ENCODE peak calls at places on chromosomes 12 and 14, in eight cellular contexts. One of them, this sample, is unnamed.

GRCh38 chr14:38856798-38857197 is 246.2 kb downstream of the SEC23A start:
- DNase-seq in stimulated activated CD4-positive, alpha-beta T cell treated with anti-CD3 and anti-CD28 coated beads, TNF-alpha, amount 100 ng/mL, for 1 hour: no peak
- DNase-seq in sciatic nerve: no peak
- DNase-seq in adrenal gland: no peak
- DNase-seq in HEK293T: no peak
- DNase-seq in EH: no peak
- DNase-seq in small intestine: no peak
- DNase-seq in effector memory CD8-positive, alpha-beta T cell: no peak
- DNase-seq in this sample: no peak

GRCh38 chr12:110917467-110917866 is 2.9 kb downstream of the MYL2 start:
- DNase-seq in stimulated activated CD4-positive, alpha-beta T cell treated with anti-CD3 and anti-CD28 coated beads, TNF-alpha, amount 100 ng/mL, for 1 hour: no peak
- DNase-seq in sciatic nerve: no peak
- DNase-seq in adrenal gland: no peak
- DNase-seq in HEK293T: no peak
- DNase-seq in EH: peak
- DNase-seq in small intestine: no peak
- DNase-seq in effector memory CD8-positive, alpha-beta T cell: no peak
- DNase-seq in this sample: no peak

GRCh38 chr12:1911598-1912575 is 6.6 kb downstream of the CACNA2D4 start:
- DNase-seq in stimulated activated CD4-positive, alpha-beta T cell treated with anti-CD3 and anti-CD28 coated beads, TNF-alpha, amount 100 ng/mL, for 1 hour: no peak
- DNase-seq in sciatic nerve: peak
- DNase-seq in adrenal gland: no peak
- DNase-seq in HEK293T: peak
- DNase-seq in EH: no peak
- DNase-seq in small intestine: no peak
- DNase-seq in effector memory CD8-positive, alpha-beta T cell: no peak
- DNase-seq in this sample: peak

GRCh38 chr12:64010069-64010686 is 165.7 kb downstream of the SRGAP1 start:
- DNase-seq in stimulated activated CD4-positive, alpha-beta T cell treated with anti-CD3 and anti-CD28 coated beads, TNF-alpha, amount 100 ng/mL, for 1 hour: no peak
- DNase-seq in sciatic nerve: no peak
- DNase-seq in adrenal gland: no peak
- DNase-seq in HEK293T: no peak
- DNase-seq in EH: peak
- DNase-seq in small intestine: no peak
- DNase-seq in effector memory CD8-positive, alpha-beta T cell: no peak
- DNase-seq in this sample: no peak

GRCh38 chr14:23805761-23806160 is 147.8 kb upstream of the DHRS4 start:
- DNase-seq in stimulated activated CD4-positive, alpha-beta T cell treated with anti-CD3 and anti-CD28 coated beads, TNF-alpha, amount 100 ng/mL, for 1 hour: no peak
- DNase-seq in sciatic nerve: no peak
- DNase-seq in adrenal gland: no peak
- DNase-seq in HEK293T: no peak
- DNase-seq in EH: no peak
- DNase-seq in small intestine: no peak
- DNase-seq in effector memory CD8-positive, alpha-beta T cell: no peak
- DNase-seq in this sample: no peak

GRCh38 chr12:122028165-122028591 is 6.5 kb downstream of the BCL7A start:
- DNase-seq in stimulated activated CD4-positive, alpha-beta T cell treated with anti-CD3 and anti-CD28 coated beads, TNF-alpha, amount 100 ng/mL, for 1 hour: no peak
- DNase-seq in sciatic nerve: no peak
- DNase-seq in adrenal gland: peak
- DNase-seq in HEK293T: no peak
- DNase-seq in EH: no peak
- DNase-seq in small intestine: no peak
- DNase-seq in effector memory CD8-positive, alpha-beta T cell: no peak
- DNase-seq in this sample: no peak

GRCh38 chr12:113259499-113259953 is 38.3 kb downstream of the TPCN1 start:
- DNase-seq in stimulated activated CD4-positive, alpha-beta T cell treated with anti-CD3 and anti-CD28 coated beads, TNF-alpha, amount 100 ng/mL, for 1 hour: no peak
- DNase-seq in sciatic nerve: peak
- DNase-seq in adrenal gland: peak
- DNase-seq in HEK293T: no peak
- DNase-seq in EH: peak
- DNase-seq in small intestine: peak
- DNase-seq in effector memory CD8-positive, alpha-beta T cell: no peak
- DNase-seq in this sample: peak

GRCh38 chr12:100753837-100754236 is 40.7 kb upstream of the ANO4 start:
- DNase-seq in stimulated activated CD4-positive, alpha-beta T cell treated with anti-CD3 and anti-CD28 coated beads, TNF-alpha, amount 100 ng/mL, for 1 hour: no peak
- DNase-seq in sciatic nerve: no peak
- DNase-seq in adrenal gland: no peak
- DNase-seq in HEK293T: no peak
- DNase-seq in EH: no peak
- DNase-seq in small intestine: no peak
- DNase-seq in effector memory CD8-positive, alpha-beta T cell: no peak
- DNase-seq in this sample: no peak

GRCh38 chr14:29810657-29811056 is 117.0 kb downstream of the PRKD1 start:
- DNase-seq in stimulated activated CD4-positive, alpha-beta T cell treated with anti-CD3 and anti-CD28 coated beads, TNF-alpha, amount 100 ng/mL, for 1 hour: no peak
- DNase-seq in sciatic nerve: no peak
- DNase-seq in adrenal gland: peak
- DNase-seq in HEK293T: no peak
- DNase-seq in EH: peak
- DNase-seq in small intestine: peak
- DNase-seq in effector memory CD8-positive, alpha-beta T cell: no peak
- DNase-seq in this sample: no peak

GRCh38 chr12:57603758-57604453 is 718 bp upstream of the DTX3 start:
- DNase-seq in stimulated activated CD4-positive, alpha-beta T cell treated with anti-CD3 and anti-CD28 coated beads, TNF-alpha, amount 100 ng/mL, for 1 hour: no peak
- DNase-seq in sciatic nerve: no peak
- DNase-seq in adrenal gland: peak
- DNase-seq in HEK293T: no peak
- DNase-seq in EH: peak
- DNase-seq in small intestine: no peak
- DNase-seq in effector memory CD8-positive, alpha-beta T cell: no peak
- DNase-seq in this sample: no peak

GRCh38 chr14:74299061-74299545 is 3.6 kb downstream of the ABCD4 start:
- DNase-seq in stimulated activated CD4-positive, alpha-beta T cell treated with anti-CD3 and anti-CD28 coated beads, TNF-alpha, amount 100 ng/mL, for 1 hour: no peak
- DNase-seq in sciatic nerve: no peak
- DNase-seq in adrenal gland: peak
- DNase-seq in HEK293T: no peak
- DNase-seq in EH: peak
- DNase-seq in small intestine: no peak
- DNase-seq in effector memory CD8-positive, alpha-beta T cell: no peak
- DNase-seq in this sample: no peak

GRCh38 chr12:946212-946611 is 3.3 kb downstream of the RAD52 start:
- DNase-seq in stimulated activated CD4-positive, alpha-beta T cell treated with anti-CD3 and anti-CD28 coated beads, TNF-alpha, amount 100 ng/mL, for 1 hour: no peak
- DNase-seq in sciatic nerve: no peak
- DNase-seq in adrenal gland: no peak
- DNase-seq in HEK293T: no peak
- DNase-seq in EH: no peak
- DNase-seq in small intestine: no peak
- DNase-seq in effector memory CD8-positive, alpha-beta T cell: no peak
- DNase-seq in this sample: no peak

GRCh38 chr14:72721042-72721540 is 172.8 kb downstream of the DPF3 start:
- DNase-seq in stimulated activated CD4-positive, alpha-beta T cell treated with anti-CD3 and anti-CD28 coated beads, TNF-alpha, amount 100 ng/mL, for 1 hour: no peak
- DNase-seq in sciatic nerve: no peak
- DNase-seq in adrenal gland: no peak
- DNase-seq in HEK293T: no peak
- DNase-seq in EH: no peak
- DNase-seq in small intestine: no peak
- DNase-seq in effector memory CD8-positive, alpha-beta T cell: no peak
- DNase-seq in this sample: no peak

GRCh38 chr12:116336542-116337065 is 59.1 kb upstream of the MED13L start:
- DNase-seq in stimulated activated CD4-positive, alpha-beta T cell treated with anti-CD3 and anti-CD28 coated beads, TNF-alpha, amount 100 ng/mL, for 1 hour: no peak
- DNase-seq in sciatic nerve: no peak
- DNase-seq in adrenal gland: no peak
- DNase-seq in HEK293T: no peak
- DNase-seq in EH: no peak
- DNase-seq in small intestine: no peak
- DNase-seq in effector memory CD8-positive, alpha-beta T cell: no peak
- DNase-seq in this sample: no peak

GRCh38 chr12:64675795-64676194 is 65.5 kb downstream of the RASSF3 start:
- DNase-seq in stimulated activated CD4-positive, alpha-beta T cell treated with anti-CD3 and anti-CD28 coated beads, TNF-alpha, amount 100 ng/mL, for 1 hour: no peak
- DNase-seq in sciatic nerve: no peak
- DNase-seq in adrenal gland: peak
- DNase-seq in HEK293T: no peak
- DNase-seq in EH: peak
- DNase-seq in small intestine: peak
- DNase-seq in effector memory CD8-positive, alpha-beta T cell: no peak
- DNase-seq in this sample: no peak

GRCh38 chr12:11745112-11745511 is 95.6 kb downstream of the ETV6 start:
- DNase-seq in stimulated activated CD4-positive, alpha-beta T cell treated with anti-CD3 and anti-CD28 coated beads, TNF-alpha, amount 100 ng/mL, for 1 hour: no peak
- DNase-seq in sciatic nerve: no peak
- DNase-seq in adrenal gland: no peak
- DNase-seq in HEK293T: no peak
- DNase-seq in EH: no peak
- DNase-seq in small intestine: no peak
- DNase-seq in effector memory CD8-positive, alpha-beta T cell: no peak
- DNase-seq in this sample: no peak

GRCh38 chr12:45231515-45232145 is 15.7 kb downstream of the ANO6 start:
- DNase-seq in stimulated activated CD4-positive, alpha-beta T cell treated with anti-CD3 and anti-CD28 coated beads, TNF-alpha, amount 100 ng/mL, for 1 hour: no peak
- DNase-seq in sciatic nerve: no peak
- DNase-seq in adrenal gland: no peak
- DNase-seq in HEK293T: no peak
- DNase-seq in EH: peak
- DNase-seq in small intestine: no peak
- DNase-seq in effector memory CD8-positive, alpha-beta T cell: no peak
- DNase-seq in this sample: no peak

GRCh38 chr14:86055512-86055911 is 525.6 kb downstream of the FLRT2 start:
- DNase-seq in stimulated activated CD4-positive, alpha-beta T cell treated with anti-CD3 and anti-CD28 coated beads, TNF-alpha, amount 100 ng/mL, for 1 hour: no peak
- DNase-seq in sciatic nerve: no peak
- DNase-seq in adrenal gland: no peak
- DNase-seq in HEK293T: no peak
- DNase-seq in EH: peak
- DNase-seq in small intestine: no peak
- DNase-seq in effector memory CD8-positive, alpha-beta T cell: no peak
- DNase-seq in this sample: no peak

GRCh38 chr12:9742665-9743064 is 9.8 kb upstream of the CLECL1 start:
- DNase-seq in stimulated activated CD4-positive, alpha-beta T cell treated with anti-CD3 and anti-CD28 coated beads, TNF-alpha, amount 100 ng/mL, for 1 hour: no peak
- DNase-seq in sciatic nerve: no peak
- DNase-seq in adrenal gland: no peak
- DNase-seq in HEK293T: no peak
- DNase-seq in EH: no peak
- DNase-seq in small intestine: peak
- DNase-seq in effector memory CD8-positive, alpha-beta T cell: no peak
- DNase-seq in this sample: no peak

GRCh38 chr12:57040750-57041149 is 9.2 kb downstream of the MYO1A start:
- DNase-seq in stimulated activated CD4-positive, alpha-beta T cell treated with anti-CD3 and anti-CD28 coated beads, TNF-alpha, amount 100 ng/mL, for 1 hour: no peak
- DNase-seq in sciatic nerve: no peak
- DNase-seq in adrenal gland: no peak
- DNase-seq in HEK293T: no peak
- DNase-seq in EH: no peak
- DNase-seq in small intestine: no peak
- DNase-seq in effector memory CD8-positive, alpha-beta T cell: no peak
- DNase-seq in this sample: no peak

GRCh38 chr12:110102255-110102654 is 21.9 kb upstream of the IFT81 start:
- DNase-seq in stimulated activated CD4-positive, alpha-beta T cell treated with anti-CD3 and anti-CD28 coated beads, TNF-alpha, amount 100 ng/mL, for 1 hour: no peak
- DNase-seq in sciatic nerve: no peak
- DNase-seq in adrenal gland: peak
- DNase-seq in HEK293T: peak
- DNase-seq in EH: peak
- DNase-seq in small intestine: peak
- DNase-seq in effector memory CD8-positive, alpha-beta T cell: peak
- DNase-seq in this sample: peak

GRCh38 chr12:67441736-67442346 is 172.7 kb downstream of the CAND1 start:
- DNase-seq in stimulated activated CD4-positive, alpha-beta T cell treated with anti-CD3 and anti-CD28 coated beads, TNF-alpha, amount 100 ng/mL, for 1 hour: peak
- DNase-seq in sciatic nerve: peak
- DNase-seq in adrenal gland: peak
- DNase-seq in HEK293T: peak
- DNase-seq in EH: peak
- DNase-seq in small intestine: peak
- DNase-seq in effector memory CD8-positive, alpha-beta T cell: peak
- DNase-seq in this sample: peak

GRCh38 chr14:84181072-84181471 is 1348.9 kb upstream of the FLRT2 start:
- DNase-seq in stimulated activated CD4-positive, alpha-beta T cell treated with anti-CD3 and anti-CD28 coated beads, TNF-alpha, amount 100 ng/mL, for 1 hour: no peak
- DNase-seq in sciatic nerve: no peak
- DNase-seq in adrenal gland: no peak
- DNase-seq in HEK293T: no peak
- DNase-seq in EH: no peak
- DNase-seq in small intestine: no peak
- DNase-seq in effector memory CD8-positive, alpha-beta T cell: no peak
- DNase-seq in this sample: no peak

GRCh38 chr14:61598980-61599379 is 96.3 kb upstream of the HIF1A start:
- DNase-seq in stimulated activated CD4-positive, alpha-beta T cell treated with anti-CD3 and anti-CD28 coated beads, TNF-alpha, amount 100 ng/mL, for 1 hour: no peak
- DNase-seq in sciatic nerve: no peak
- DNase-seq in adrenal gland: peak
- DNase-seq in HEK293T: no peak
- DNase-seq in EH: peak
- DNase-seq in small intestine: no peak
- DNase-seq in effector memory CD8-positive, alpha-beta T cell: no peak
- DNase-seq in this sample: no peak

GRCh38 chr12:12881495-12881894 is 9.9 kb upstream of the GPRC5A start:
- DNase-seq in stimulated activated CD4-positive, alpha-beta T cell treated with anti-CD3 and anti-CD28 coated beads, TNF-alpha, amount 100 ng/mL, for 1 hour: no peak
- DNase-seq in sciatic nerve: no peak
- DNase-seq in adrenal gland: no peak
- DNase-seq in HEK293T: no peak
- DNase-seq in EH: peak
- DNase-seq in small intestine: peak
- DNase-seq in effector memory CD8-positive, alpha-beta T cell: no peak
- DNase-seq in this sample: no peak

GRCh38 chr14:20799444-20799843 is 3.2 kb downstream of the RNASE1 start:
- DNase-seq in stimulated activated CD4-positive, alpha-beta T cell treated with anti-CD3 and anti-CD28 coated beads, TNF-alpha, amount 100 ng/mL, for 1 hour: no peak
- DNase-seq in sciatic nerve: no peak
- DNase-seq in adrenal gland: peak
- DNase-seq in HEK293T: no peak
- DNase-seq in EH: no peak
- DNase-seq in small intestine: no peak
- DNase-seq in effector memory CD8-positive, alpha-beta T cell: no peak
- DNase-seq in this sample: no peak

GRCh38 chr14:91755560-91755959 is 23.7 kb upstream of the CATSPERB start:
- DNase-seq in stimulated activated CD4-positive, alpha-beta T cell treated with anti-CD3 and anti-CD28 coated beads, TNF-alpha, amount 100 ng/mL, for 1 hour: no peak
- DNase-seq in sciatic nerve: no peak
- DNase-seq in adrenal gland: no peak
- DNase-seq in HEK293T: no peak
- DNase-seq in EH: peak
- DNase-seq in small intestine: peak
- DNase-seq in effector memory CD8-positive, alpha-beta T cell: no peak
- DNase-seq in this sample: no peak

GRCh38 chr12:110282343-110282860 is 1.4 kb downstream of the ATP2A2 start:
- DNase-seq in stimulated activated CD4-positive, alpha-beta T cell treated with anti-CD3 and anti-CD28 coated beads, TNF-alpha, amount 100 ng/mL, for 1 hour: no peak
- DNase-seq in sciatic nerve: no peak
- DNase-seq in adrenal gland: no peak
- DNase-seq in HEK293T: no peak
- DNase-seq in EH: no peak
- DNase-seq in small intestine: no peak
- DNase-seq in effector memory CD8-positive, alpha-beta T cell: no peak
- DNase-seq in this sample: no peak

GRCh38 chr12:121562484-121562883 is 18.3 kb downstream of the KDM2B start:
- DNase-seq in stimulated activated CD4-positive, alpha-beta T cell treated with anti-CD3 and anti-CD28 coated beads, TNF-alpha, amount 100 ng/mL, for 1 hour: no peak
- DNase-seq in sciatic nerve: no peak
- DNase-seq in adrenal gland: no peak
- DNase-seq in HEK293T: no peak
- DNase-seq in EH: no peak
- DNase-seq in small intestine: no peak
- DNase-seq in effector memory CD8-positive, alpha-beta T cell: no peak
- DNase-seq in this sample: no peak

This sample was measured in posterior vena cava.